ENCODE peak calls at places on chromosomes 16 and 17, in ten cellular contexts. One of them, this sample, is unnamed.

GRCh38 chr16:48197294-48197693 is 41.5 kb upstream of the ABCC12 start:
- DNase-seq in putamen: no peak
- DNase-seq in anterior cingulate cortex: no peak
- DNase-seq in HT-29: no peak
- DNase-seq in kidney tubule cell: no peak
- DNase-seq in hypothalamus: no peak
- DNase-seq in transverse colon: no peak
- DNase-seq in sigmoid colon: no peak
- DNase-seq in T-helper 1 cell: no peak
- DNase-seq in cardiac fibroblast: no peak
- DNase-seq in this sample: peak

GRCh38 chr16:74874123-74874522 is 99.5 kb upstream of the FA2H start:
- DNase-seq in sigmoid colon: no peak
- DNase-seq in putamen: no peak
- DNase-seq in T-helper 1 cell: no peak
- DNase-seq in kidney tubule cell: no peak
- DNase-seq in HT-29: no peak
- DNase-seq in hypothalamus: no peak
- DNase-seq in transverse colon: no peak
- DNase-seq in cardiac fibroblast: no peak
- DNase-seq in anterior cingulate cortex: no peak
- DNase-seq in this sample: no peak

GRCh38 chr17:29241015-29241963 is 5.4 kb upstream of the CRYBA1 start:
- DNase-seq in HT-29: peak
- DNase-seq in anterior cingulate cortex: peak
- DNase-seq in putamen: peak
- DNase-seq in hypothalamus: no peak
- DNase-seq in transverse colon: no peak
- DNase-seq in sigmoid colon: no peak
- DNase-seq in kidney tubule cell: peak
- DNase-seq in cardiac fibroblast: peak
- DNase-seq in T-helper 1 cell: no peak
- DNase-seq in this sample: peak

GRCh38 chr16:15973460-15973859 is 24.0 kb downstream of the ABCC1 start:
- DNase-seq in HT-29: no peak
- DNase-seq in putamen: no peak
- DNase-seq in transverse colon: no peak
- DNase-seq in hypothalamus: no peak
- DNase-seq in T-helper 1 cell: no peak
- DNase-seq in cardiac fibroblast: no peak
- DNase-seq in sigmoid colon: no peak
- DNase-seq in kidney tubule cell: no peak
- DNase-seq in anterior cingulate cortex: no peak
- DNase-seq in this sample: no peak

GRCh38 chr17:2684549-2684948 is 27.0 kb downstream of the CLUH start:
- DNase-seq in cardiac fibroblast: no peak
- DNase-seq in transverse colon: no peak
- DNase-seq in sigmoid colon: no peak
- DNase-seq in anterior cingulate cortex: no peak
- DNase-seq in HT-29: no peak
- DNase-seq in hypothalamus: no peak
- DNase-seq in putamen: no peak
- DNase-seq in kidney tubule cell: no peak
- DNase-seq in T-helper 1 cell: no peak
- DNase-seq in this sample: no peak

GRCh38 chr17:80678621-80679020 is 134.0 kb downstream of the RPTOR start:
- DNase-seq in T-helper 1 cell: peak
- DNase-seq in HT-29: no peak
- DNase-seq in hypothalamus: no peak
- DNase-seq in putamen: no peak
- DNase-seq in transverse colon: no peak
- DNase-seq in cardiac fibroblast: peak
- DNase-seq in kidney tubule cell: peak
- DNase-seq in sigmoid colon: no peak
- DNase-seq in anterior cingulate cortex: no peak
- DNase-seq in this sample: no peak

GRCh38 chr17:34099859-34100258 is 155.2 kb upstream of the CCL2 start:
- DNase-seq in anterior cingulate cortex: no peak
- DNase-seq in hypothalamus: no peak
- DNase-seq in putamen: no peak
- DNase-seq in T-helper 1 cell: no peak
- DNase-seq in kidney tubule cell: no peak
- DNase-seq in transverse colon: no peak
- DNase-seq in HT-29: no peak
- DNase-seq in cardiac fibroblast: no peak
- DNase-seq in sigmoid colon: no peak
- DNase-seq in this sample: no peak

GRCh38 chr17:74390680-74391653 is 23.7 kb downstream of the GPR142 start:
- DNase-seq in transverse colon: no peak
- DNase-seq in putamen: no peak
- DNase-seq in anterior cingulate cortex: no peak
- DNase-seq in HT-29: no peak
- DNase-seq in hypothalamus: no peak
- DNase-seq in kidney tubule cell: no peak
- DNase-seq in cardiac fibroblast: no peak
- DNase-seq in sigmoid colon: no peak
- DNase-seq in T-helper 1 cell: no peak
- DNase-seq in this sample: no peak

GRCh38 chr17:49106366-49107210 is 26.0 kb upstream of the B4GALNT2 start:
- DNase-seq in HT-29: no peak
- DNase-seq in T-helper 1 cell: no peak
- DNase-seq in anterior cingulate cortex: no peak
- DNase-seq in sigmoid colon: no peak
- DNase-seq in cardiac fibroblast: peak
- DNase-seq in transverse colon: no peak
- DNase-seq in putamen: no peak
- DNase-seq in hypothalamus: no peak
- DNase-seq in kidney tubule cell: peak
- DNase-seq in this sample: no peak

GRCh38 chr16:19380316-19380715 is 37.4 kb upstream of the TMC5 start:
- DNase-seq in hypothalamus: no peak
- DNase-seq in putamen: no peak
- DNase-seq in sigmoid colon: no peak
- DNase-seq in cardiac fibroblast: no peak
- DNase-seq in kidney tubule cell: no peak
- DNase-seq in HT-29: no peak
- DNase-seq in transverse colon: no peak
- DNase-seq in T-helper 1 cell: no peak
- DNase-seq in anterior cingulate cortex: no peak
- DNase-seq in this sample: no peak

GRCh38 chr16:31148281-31148728 is 1.6 kb downstream of the PRSS36 start:
- DNase-seq in hypothalamus: no peak
- DNase-seq in putamen: no peak
- DNase-seq in anterior cingulate cortex: no peak
- DNase-seq in cardiac fibroblast: no peak
- DNase-seq in transverse colon: peak
- DNase-seq in kidney tubule cell: no peak
- DNase-seq in HT-29: no peak
- DNase-seq in sigmoid colon: no peak
- DNase-seq in T-helper 1 cell: no peak
- DNase-seq in this sample: no peak

GRCh38 chr16:2008009-2008526 is 1.6 kb downstream of the ZNF598 start:
- DNase-seq in transverse colon: peak
- DNase-seq in anterior cingulate cortex: no peak
- DNase-seq in hypothalamus: no peak
- DNase-seq in cardiac fibroblast: peak
- DNase-seq in sigmoid colon: no peak
- DNase-seq in HT-29: peak
- DNase-seq in kidney tubule cell: peak
- DNase-seq in T-helper 1 cell: no peak
- DNase-seq in putamen: no peak
- DNase-seq in this sample: peak

GRCh38 chr17:32279933-32280716 is 14.5 kb downstream of the RHBDL3 start:
- DNase-seq in HT-29: no peak
- DNase-seq in cardiac fibroblast: no peak
- DNase-seq in T-helper 1 cell: no peak
- DNase-seq in kidney tubule cell: no peak
- DNase-seq in hypothalamus: no peak
- DNase-seq in putamen: no peak
- DNase-seq in transverse colon: no peak
- DNase-seq in sigmoid colon: no peak
- DNase-seq in anterior cingulate cortex: no peak
- DNase-seq in this sample: no peak

GRCh38 chr16:1768767-1769401 is 2.5 kb downstream of the NME3 start:
- DNase-seq in HT-29: no peak
- DNase-seq in transverse colon: no peak
- DNase-seq in cardiac fibroblast: no peak
- DNase-seq in hypothalamus: no peak
- DNase-seq in kidney tubule cell: no peak
- DNase-seq in putamen: no peak
- DNase-seq in anterior cingulate cortex: no peak
- DNase-seq in T-helper 1 cell: no peak
- DNase-seq in sigmoid colon: no peak
- DNase-seq in this sample: no peak

GRCh38 chr17:79192503-79193500 is 118.2 kb downstream of the ENGASE start:
- DNase-seq in putamen: no peak
- DNase-seq in sigmoid colon: no peak
- DNase-seq in anterior cingulate cortex: no peak
- DNase-seq in hypothalamus: no peak
- DNase-seq in kidney tubule cell: peak
- DNase-seq in T-helper 1 cell: no peak
- DNase-seq in cardiac fibroblast: peak
- DNase-seq in transverse colon: no peak
- DNase-seq in HT-29: peak
- DNase-seq in this sample: no peak

GRCh38 chr17:48294193-48294909 is 135.7 kb downstream of the SKAP1 start:
- DNase-seq in cardiac fibroblast: no peak
- DNase-seq in putamen: no peak
- DNase-seq in hypothalamus: no peak
- DNase-seq in transverse colon: no peak
- DNase-seq in T-helper 1 cell: no peak
- DNase-seq in anterior cingulate cortex: no peak
- DNase-seq in HT-29: peak
- DNase-seq in kidney tubule cell: no peak
- DNase-seq in sigmoid colon: no peak
- DNase-seq in this sample: no peak

GRCh38 chr17:67666710-67667109 is 51.0 kb upstream of the NOL11 start:
- DNase-seq in putamen: no peak
- DNase-seq in kidney tubule cell: no peak
- DNase-seq in HT-29: no peak
- DNase-seq in sigmoid colon: no peak
- DNase-seq in hypothalamus: no peak
- DNase-seq in anterior cingulate cortex: no peak
- DNase-seq in transverse colon: no peak
- DNase-seq in cardiac fibroblast: no peak
- DNase-seq in T-helper 1 cell: no peak
- DNase-seq in this sample: no peak

GRCh38 chr17:9240659-9241370 is 219.5 kb downstream of the NTN1 start:
- DNase-seq in putamen: peak
- DNase-seq in anterior cingulate cortex: peak
- DNase-seq in kidney tubule cell: peak
- DNase-seq in T-helper 1 cell: no peak
- DNase-seq in transverse colon: peak
- DNase-seq in cardiac fibroblast: peak
- DNase-seq in hypothalamus: no peak
- DNase-seq in HT-29: no peak
- DNase-seq in sigmoid colon: peak
- DNase-seq in this sample: no peak

GRCh38 chr16:53944026-53944425 is 240.1 kb downstream of the FTO start:
- DNase-seq in kidney tubule cell: no peak
- DNase-seq in HT-29: no peak
- DNase-seq in cardiac fibroblast: no peak
- DNase-seq in T-helper 1 cell: no peak
- DNase-seq in hypothalamus: no peak
- DNase-seq in transverse colon: no peak
- DNase-seq in putamen: no peak
- DNase-seq in sigmoid colon: no peak
- DNase-seq in anterior cingulate cortex: no peak
- DNase-seq in this sample: no peak

GRCh38 chr16:24098896-24099295 is 157.2 kb upstream of the CACNG3 start:
- DNase-seq in kidney tubule cell: no peak
- DNase-seq in hypothalamus: no peak
- DNase-seq in T-helper 1 cell: no peak
- DNase-seq in putamen: no peak
- DNase-seq in transverse colon: no peak
- DNase-seq in cardiac fibroblast: no peak
- DNase-seq in sigmoid colon: no peak
- DNase-seq in HT-29: no peak
- DNase-seq in anterior cingulate cortex: no peak
- DNase-seq in this sample: no peak

This sample was measured in AML-193.